ENCODE peak calls at places on chromosomes 5 and 9, in eight cellular contexts. One of them, this sample, is unnamed.

GRCh38 chr5:72418271-72418670 is 88.9 kb downstream of the ZNF366 start:
- DNase-seq in NB4: no peak
- DNase-seq in Peyer's patch: no peak
- DNase-seq in body of pancreas: no peak
- DNase-seq in sigmoid colon: no peak
- DNase-seq in spleen: no peak
- DNase-seq in lower leg skin: no peak
- DNase-seq in heart left ventricle: no peak
- DNase-seq in this sample: no peak

GRCh38 chr5:135400866-135401265 is 1.8 kb upstream of the MACROH2A1 start:
- DNase-seq in NB4: no peak
- DNase-seq in Peyer's patch: peak; percentile 60
- DNase-seq in body of pancreas: no peak
- DNase-seq in sigmoid colon: no peak
- DNase-seq in spleen: no peak
- DNase-seq in lower leg skin: no peak
- DNase-seq in heart left ventricle: no peak
- DNase-seq in this sample: no peak

GRCh38 chr9:87283585-87283984 is 214.1 kb upstream of the DAPK1 start:
- DNase-seq in NB4: no peak
- DNase-seq in Peyer's patch: no peak
- DNase-seq in body of pancreas: peak; percentile 59
- DNase-seq in sigmoid colon: no peak
- DNase-seq in spleen: no peak
- DNase-seq in lower leg skin: no peak
- DNase-seq in heart left ventricle: no peak
- DNase-seq in this sample: no peak

GRCh38 chr5:176660530-176660859 is 13.2 kb downstream of the TSPAN17 start:
- DNase-seq in NB4: no peak
- DNase-seq in Peyer's patch: no peak
- DNase-seq in body of pancreas: no peak
- DNase-seq in sigmoid colon: no peak
- DNase-seq in spleen: peak; percentile 75
- DNase-seq in lower leg skin: no peak
- DNase-seq in heart left ventricle: no peak
- DNase-seq in this sample: no peak

GRCh38 chr9:88529496-88529895 is 5.5 kb upstream of the NXNL2 start:
- DNase-seq in NB4: no peak
- DNase-seq in Peyer's patch: no peak
- DNase-seq in body of pancreas: no peak
- DNase-seq in sigmoid colon: no peak
- DNase-seq in spleen: peak; percentile 29
- DNase-seq in lower leg skin: no peak
- DNase-seq in heart left ventricle: no peak
- DNase-seq in this sample: no peak

GRCh38 chr9:124350485-124351263 is 64.6 kb downstream of the PSMB7 start:
- DNase-seq in NB4: no peak
- DNase-seq in Peyer's patch: peak; percentile 48
- DNase-seq in body of pancreas: no peak
- DNase-seq in sigmoid colon: peak; percentile 49
- DNase-seq in spleen: peak; percentile 44
- DNase-seq in lower leg skin: no peak
- DNase-seq in heart left ventricle: peak; percentile 12
- DNase-seq in this sample: no peak

GRCh38 chr9:90966475-90967150 is 165.0 kb downstream of the SYK start:
- DNase-seq in NB4: no peak
- DNase-seq in Peyer's patch: no peak
- DNase-seq in body of pancreas: no peak
- DNase-seq in sigmoid colon: no peak
- DNase-seq in spleen: no peak
- DNase-seq in lower leg skin: no peak
- DNase-seq in heart left ventricle: no peak
- DNase-seq in this sample: no peak

GRCh38 chr5:170761048-170761707 is 22.3 kb upstream of the GABRP start:
- DNase-seq in NB4: no peak
- DNase-seq in Peyer's patch: no peak
- DNase-seq in body of pancreas: no peak
- DNase-seq in sigmoid colon: no peak
- DNase-seq in spleen: no peak
- DNase-seq in lower leg skin: no peak
- DNase-seq in heart left ventricle: no peak
- DNase-seq in this sample: no peak

GRCh38 chr9:136023401-136024225 is 62.4 kb upstream of the UBAC1 start:
- DNase-seq in NB4: no peak
- DNase-seq in Peyer's patch: peak; percentile 52
- DNase-seq in body of pancreas: peak; percentile 39
- DNase-seq in sigmoid colon: peak; percentile 89
- DNase-seq in spleen: peak; percentile 76
- DNase-seq in lower leg skin: peak; percentile 52
- DNase-seq in heart left ventricle: peak; percentile 83
- DNase-seq in this sample: no peak

GRCh38 chr9:129584136-129584535 is 36.8 kb downstream of the C9orf50 start:
- DNase-seq in NB4: peak; percentile 87
- DNase-seq in Peyer's patch: peak; percentile 86
- DNase-seq in body of pancreas: peak; percentile 73
- DNase-seq in sigmoid colon: peak; percentile 85
- DNase-seq in spleen: no peak
- DNase-seq in lower leg skin: peak; percentile 72
- DNase-seq in heart left ventricle: peak; percentile 72
- DNase-seq in this sample: peak; percentile 65

GRCh38 chr9:30534458-30534857 is 1850.0 kb upstream of the ACO1 start:
- DNase-seq in NB4: no peak
- DNase-seq in Peyer's patch: no peak
- DNase-seq in body of pancreas: no peak
- DNase-seq in sigmoid colon: no peak
- DNase-seq in spleen: no peak
- DNase-seq in lower leg skin: no peak
- DNase-seq in heart left ventricle: no peak
- DNase-seq in this sample: no peak

GRCh38 chr5:56516936-56517521 is 283.9 kb upstream of the ANKRD55 start:
- DNase-seq in NB4: peak; percentile 56
- DNase-seq in Peyer's patch: peak; percentile 64
- DNase-seq in body of pancreas: peak; percentile 47
- DNase-seq in sigmoid colon: no peak
- DNase-seq in spleen: no peak
- DNase-seq in lower leg skin: peak; percentile 59
- DNase-seq in heart left ventricle: no peak
- DNase-seq in this sample: no peak

GRCh38 chr5:65481171-65481575 is 547 bp downstream of the ADAMTS6 start:
- DNase-seq in NB4: no peak
- DNase-seq in Peyer's patch: no peak
- DNase-seq in body of pancreas: no peak
- DNase-seq in sigmoid colon: no peak
- DNase-seq in spleen: no peak
- DNase-seq in lower leg skin: no peak
- DNase-seq in heart left ventricle: no peak
- DNase-seq in this sample: no peak

GRCh38 chr5:115813719-115814118 is 2.7 kb downstream of the CDO1 start:
- DNase-seq in NB4: no peak
- DNase-seq in Peyer's patch: no peak
- DNase-seq in body of pancreas: no peak
- DNase-seq in sigmoid colon: no peak
- DNase-seq in spleen: no peak
- DNase-seq in lower leg skin: no peak
- DNase-seq in heart left ventricle: no peak
- DNase-seq in this sample: no peak

GRCh38 chr5:115818821-115819220 is 2.4 kb upstream of the CDO1 start:
- DNase-seq in NB4: no peak
- DNase-seq in Peyer's patch: no peak
- DNase-seq in body of pancreas: no peak
- DNase-seq in sigmoid colon: no peak
- DNase-seq in spleen: peak; percentile 59
- DNase-seq in lower leg skin: no peak
- DNase-seq in heart left ventricle: no peak
- DNase-seq in this sample: no peak

GRCh38 chr5:115815006-115815692 is 1.3 kb downstream of the CDO1 start:
- DNase-seq in NB4: no peak
- DNase-seq in Peyer's patch: no peak
- DNase-seq in body of pancreas: no peak
- DNase-seq in sigmoid colon: no peak
- DNase-seq in spleen: no peak
- DNase-seq in lower leg skin: no peak
- DNase-seq in heart left ventricle: no peak
- DNase-seq in this sample: no peak

GRCh38 chr5:115815693-115816225 is 700 bp downstream of the CDO1 start:
- DNase-seq in NB4: no peak
- DNase-seq in Peyer's patch: no peak
- DNase-seq in body of pancreas: peak; percentile 11
- DNase-seq in sigmoid colon: no peak
- DNase-seq in spleen: no peak
- DNase-seq in lower leg skin: no peak
- DNase-seq in heart left ventricle: peak; percentile 29
- DNase-seq in this sample: no peak

GRCh38 chr5:115816226-115817042 is at the start of gene CDO1:
- DNase-seq in NB4: no peak
- DNase-seq in Peyer's patch: peak; percentile 51
- DNase-seq in body of pancreas: peak; percentile 48
- DNase-seq in sigmoid colon: peak; percentile 71
- DNase-seq in spleen: peak; percentile 79
- DNase-seq in lower leg skin: peak; percentile 21
- DNase-seq in heart left ventricle: peak; percentile 55
- DNase-seq in this sample: no peak
- TF ChIP-seq POLR2A in NB4: no peak
- TF ChIP-seq POLR2A in Peyer's patch: no peak
- TF ChIP-seq POLR2A in body of pancreas: peak; percentile 44
- TF ChIP-seq POLR2A in sigmoid colon: no peak
- TF ChIP-seq POLR2A in spleen: no peak
- TF ChIP-seq POLR2A in lower leg skin: no peak
- TF ChIP-seq POLR2A in heart left ventricle: no peak
- TF ChIP-seq POLR2A in this sample: no peak

GRCh38 chr5:68055686-68056085 is 159.9 kb upstream of the PIK3R1 start:
- DNase-seq in NB4: no peak
- DNase-seq in Peyer's patch: no peak
- DNase-seq in body of pancreas: no peak
- DNase-seq in sigmoid colon: no peak
- DNase-seq in spleen: no peak
- DNase-seq in lower leg skin: no peak
- DNase-seq in heart left ventricle: no peak
- DNase-seq in this sample: no peak

GRCh38 chr5:68057186-68057585 is 158.4 kb upstream of the PIK3R1 start:
- DNase-seq in NB4: no peak
- DNase-seq in Peyer's patch: no peak
- DNase-seq in body of pancreas: no peak
- DNase-seq in sigmoid colon: no peak
- DNase-seq in spleen: no peak
- DNase-seq in lower leg skin: no peak
- DNase-seq in heart left ventricle: no peak
- DNase-seq in this sample: no peak

GRCh38 chr5:68049053-68049713 is 166.4 kb upstream of the PIK3R1 start:
- DNase-seq in NB4: no peak
- DNase-seq in Peyer's patch: no peak
- DNase-seq in body of pancreas: no peak
- DNase-seq in sigmoid colon: no peak
- DNase-seq in spleen: no peak
- DNase-seq in lower leg skin: no peak
- DNase-seq in heart left ventricle: no peak
- DNase-seq in this sample: no peak

GRCh38 chr5:68053202-68053601 is 162.4 kb upstream of the PIK3R1 start:
- DNase-seq in NB4: no peak
- DNase-seq in Peyer's patch: no peak
- DNase-seq in body of pancreas: no peak
- DNase-seq in sigmoid colon: no peak
- DNase-seq in spleen: no peak
- DNase-seq in lower leg skin: no peak
- DNase-seq in heart left ventricle: no peak
- DNase-seq in this sample: no peak

GRCh38 chr5:68054625-68055024 is 160.9 kb upstream of the PIK3R1 start:
- DNase-seq in NB4: no peak
- DNase-seq in Peyer's patch: no peak
- DNase-seq in body of pancreas: no peak
- DNase-seq in sigmoid colon: no peak
- DNase-seq in spleen: no peak
- DNase-seq in lower leg skin: no peak
- DNase-seq in heart left ventricle: no peak
- DNase-seq in this sample: no peak
- TF ChIP-seq POLR2A in NB4: no peak
- TF ChIP-seq POLR2A in Peyer's patch: no peak
- TF ChIP-seq POLR2A in body of pancreas: no peak
- TF ChIP-seq POLR2A in sigmoid colon: no peak
- TF ChIP-seq POLR2A in spleen: no peak
- TF ChIP-seq POLR2A in lower leg skin: no peak
- TF ChIP-seq POLR2A in heart left ventricle: no peak
- TF ChIP-seq POLR2A in this sample: no peak

DNA sequence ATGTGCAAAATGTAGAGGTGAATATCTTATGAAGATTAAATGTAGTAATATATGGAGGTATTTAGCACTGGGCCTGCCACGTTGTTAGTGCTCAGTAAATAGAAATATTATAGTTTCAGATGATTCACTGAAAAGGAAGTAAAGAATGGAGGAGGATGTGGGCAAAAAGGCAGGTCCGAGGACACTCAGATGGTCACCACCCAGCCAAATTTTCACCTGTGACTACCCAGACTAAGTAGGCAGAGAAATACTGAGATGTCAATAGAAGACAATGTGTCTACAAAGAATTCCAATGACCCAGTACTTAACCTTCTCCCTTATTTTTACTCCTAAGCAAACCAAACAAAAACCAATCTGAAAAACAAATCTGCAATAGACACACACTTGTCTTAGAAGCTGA is 70.3 kb upstream of the ATP10B start:
- DNase-seq in NB4: no peak
- DNase-seq in Peyer's patch: no peak
- DNase-seq in body of pancreas: no peak
- DNase-seq in sigmoid colon: no peak
- DNase-seq in spleen: no peak
- DNase-seq in lower leg skin: no peak
- DNase-seq in heart left ventricle: no peak
- DNase-seq in this sample: no peak
- TF ChIP-seq POLR2A in NB4: no peak
- TF ChIP-seq POLR2A in Peyer's patch: no peak
- TF ChIP-seq POLR2A in body of pancreas: no peak
- TF ChIP-seq POLR2A in sigmoid colon: no peak
- TF ChIP-seq POLR2A in spleen: no peak
- TF ChIP-seq POLR2A in lower leg skin: no peak
- TF ChIP-seq POLR2A in heart left ventricle: no peak
- TF ChIP-seq POLR2A in this sample: no peak

DNA sequence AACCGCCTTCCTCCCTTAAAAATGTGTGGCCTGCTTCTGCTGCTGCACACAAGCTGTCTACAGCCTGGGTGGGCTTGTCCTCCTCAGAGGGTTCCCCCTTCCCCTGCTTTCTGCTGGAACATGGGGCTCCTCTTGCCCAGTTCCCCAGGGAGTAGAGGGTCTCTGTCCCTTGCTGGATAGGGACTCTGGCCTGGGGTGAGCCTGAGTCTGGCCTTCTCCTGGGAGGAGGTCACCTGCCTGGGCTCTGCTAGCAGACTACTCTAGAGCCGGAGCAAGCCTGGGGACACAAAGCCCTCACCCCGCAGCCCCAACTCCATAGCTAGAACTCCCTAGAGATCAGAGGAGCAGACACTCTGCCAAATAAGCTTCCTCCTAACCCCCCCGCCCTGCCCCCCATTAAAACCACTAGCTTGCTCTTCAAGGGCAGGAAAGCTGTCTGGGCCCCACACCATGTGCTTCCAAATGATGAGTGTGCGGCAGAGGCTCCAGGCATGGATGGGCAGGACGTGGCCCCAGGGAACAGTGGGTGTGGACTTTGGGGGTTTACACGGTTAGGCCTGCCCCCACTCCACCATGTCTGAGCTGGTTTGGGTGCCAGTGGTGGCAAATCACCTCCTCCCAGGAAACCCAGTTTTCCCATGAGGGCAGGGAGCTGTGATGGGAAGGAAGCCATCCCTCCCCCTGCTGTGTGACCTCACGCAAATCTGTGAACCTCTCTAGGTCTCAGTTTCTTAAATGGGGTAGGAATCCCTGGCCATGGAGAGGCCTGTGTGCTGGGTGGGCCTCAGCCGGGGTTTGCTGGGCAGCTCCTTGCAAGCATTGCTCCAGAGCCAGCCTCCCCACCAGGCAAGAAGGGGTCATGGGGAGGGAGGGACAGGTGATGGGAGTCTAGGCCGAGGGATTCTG is 10.1 kb downstream of the TCF7 start:
- DNase-seq in NB4: peak; percentile 27
- DNase-seq in Peyer's patch: peak; percentile 79
- DNase-seq in body of pancreas: no peak
- DNase-seq in sigmoid colon: no peak
- DNase-seq in spleen: no peak
- DNase-seq in lower leg skin: no peak
- DNase-seq in heart left ventricle: no peak
- DNase-seq in this sample: peak; percentile 85
- TF ChIP-seq POLR2A in NB4: no peak
- TF ChIP-seq POLR2A in Peyer's patch: no peak
- TF ChIP-seq POLR2A in body of pancreas: no peak
- TF ChIP-seq POLR2A in sigmoid colon: no peak
- TF ChIP-seq POLR2A in spleen: no peak
- TF ChIP-seq POLR2A in lower leg skin: no peak
- TF ChIP-seq POLR2A in heart left ventricle: no peak
- TF ChIP-seq POLR2A in this sample: no peak